ENCODE peak calls at places on chromosomes 4 and X, in four cellular contexts. G is pancreas, Y is gastrocnemius medialis, B is HEK293T. O is an unnamed sample.

GRCh38 chr4:20544645-20545044 is 155.6 kb upstream of the PACRGL start:
- DNase-seq in G (no peak), Y (no peak), B (peak; percentile 15), O (no peak)

GRCh38 chr4:138241281-138242075 is 671 bp downstream of the SLC7A11 start:
- DNase-seq in B (peak; percentile 8), Y (no peak), G (peak; percentile 62), O (peak; percentile 41)

GRCh38 chr4:1366371-1367229 is 19.6 kb downstream of the UVSSA start:
- DNase-seq in Y (no peak), B (no peak), G (peak; percentile 48), O (no peak)

GRCh38 chr4:125368684-125369083 is 53.9 kb downstream of the FAT4 start:
- DNase-seq in Y (no peak), G (no peak), B (no peak), O (no peak)

GRCh38 chrX:1322393-1322792 is 14.2 kb upstream of the IL3RA start:
- DNase-seq in B (no peak), Y (no peak), G (no peak), O (no peak)

GRCh38 chrX:135433531-135434257 is 11.9 kb downstream of the SMIM10L2A start:
- DNase-seq in G (no peak), Y (no peak), B (no peak), O (no peak)

GRCh38 chr4:177282284-177282683 is 27.4 kb upstream of the NEIL3 start:
- DNase-seq in B (no peak), G (no peak), Y (no peak), O (no peak)

GRCh38 chr4:44629280-44629866 is 22.1 kb downstream of the YIPF7 start:
- DNase-seq in B (peak; percentile 35), G (no peak), Y (no peak), O (peak; percentile 38)

GRCh38 chr4:8291701-8292387 is 22.3 kb downstream of the HTRA3 start:
- DNase-seq in Y (peak; percentile 4), B (no peak), G (peak; percentile 35), O (no peak)

GRCh38 chrX:1093112-1093511 is 119.3 kb downstream of the CRLF2 start:
- DNase-seq in G (no peak), B (no peak), Y (no peak), O (no peak)

GRCh38 chr4:25486171-25486570 is 109.1 kb downstream of the ANAPC4 start:
- DNase-seq in G (no peak), Y (no peak), B (no peak), O (peak; percentile 8)

GRCh38 chr4:144399927-144400326 is 246.0 kb upstream of the HHIP start:
- DNase-seq in B (no peak), Y (no peak), G (no peak), O (no peak)

GRCh38 chr4:130395871-130396270 is 1299.9 kb downstream of the C4orf33 start:
- DNase-seq in Y (no peak), G (no peak), B (no peak), O (no peak)

GRCh38 chr4:169810325-169811323 is 52.9 kb upstream of the HPF1 start:
- DNase-seq in B (peak; percentile 68), G (no peak), Y (no peak), O (peak; percentile 59)

GRCh38 chr4:48079972-48080391 is 54.1 kb downstream of the TXK start:
- DNase-seq in G (no peak), B (no peak), Y (no peak), O (no peak)